ENCODE peak calls at places on chromosomes 11 and 22, in seven cellular contexts. J, A, D, Q, T, C and N are unnamed samples.

GRCh38 chr22:49192180-49192856 is 635.4 kb downstream of the BRD1 start:
- DNase-seq in J (no peak), A (no peak), D (no peak), Q (no peak), T (no peak), C (no peak), N (no peak)

GRCh38 chr11:102614485-102614884 is 10.6 kb downstream of the MMP20 start:
- DNase-seq in J (no peak), A (no peak), D (no peak), Q (no peak), T (no peak), C (no peak), N (peak; percentile 27)

GRCh38 chr11:8674859-8675258 is 7.6 kb downstream of the TRIM66 start:
- DNase-seq in J (no peak), A (no peak), D (no peak), Q (no peak), T (no peak), C (no peak), N (no peak)

GRCh38 chr11:79200398-79201070 is 240.3 kb downstream of the TENM4 start:
- DNase-seq in J (no peak), A (no peak), D (no peak), Q (no peak), T (no peak), C (no peak), N (no peak)

GRCh38 chr11:109993786-109994185 is 99.4 kb upstream of the ZC3H12C start:
- DNase-seq in J (peak; percentile 13), A (no peak), D (no peak), Q (no peak), T (no peak), C (no peak), N (no peak)

GRCh38 chr11:15106201-15106965 is 8.3 kb upstream of the INSC start:
- DNase-seq in J (peak; percentile 91), A (no peak), D (no peak), Q (no peak), T (no peak), C (no peak), N (no peak)

GRCh38 chr22:30969532-30970355 is 679 bp downstream of the TUG1 start:
- DNase-seq in J (peak; percentile 44), A (peak; percentile 64), D (no peak), Q (peak; percentile 27), T (peak; percentile 6), C (no peak), N (peak; percentile 73)

GRCh38 chr11:17734986-17735822 is 623 bp downstream of the KCNC1 start:
- DNase-seq in J (peak; percentile 69), A (peak; percentile 60), D (peak; percentile 40), Q (no peak), T (peak; percentile 56), C (no peak), N (peak; percentile 64)

GRCh38 chr11:33699515-33700424 is 856 bp downstream of the C11orf91 start:
- DNase-seq in J (no peak), A (peak; percentile 84), D (no peak), Q (no peak), T (no peak), C (no peak), N (peak; percentile 97)

GRCh38 chr11:113864410-113864809 is 11.0 kb downstream of the USP28 start:
- DNase-seq in J (no peak), A (no peak), D (no peak), Q (no peak), T (no peak), C (no peak), N (no peak)

GRCh38 chr11:102114032-102114431 is 3.8 kb downstream of the YAP1 start:
- DNase-seq in J (peak; percentile 17), A (no peak), D (no peak), Q (no peak), T (no peak), C (no peak), N (no peak)

GRCh38 chr11:35919244-35919643 is 24.6 kb upstream of the LDLRAD3 start:
- DNase-seq in J (peak; percentile 12), A (no peak), D (no peak), Q (no peak), T (no peak), C (no peak), N (no peak)

GRCh38 chr22:46454910-46455269 is 82.5 kb downstream of the CELSR1 start:
- DNase-seq in J (peak; percentile 10), A (no peak), D (no peak), Q (no peak), T (peak; percentile 40), C (no peak), N (no peak)

GRCh38 chr11:62295504-62295903 is 3.4 kb downstream of the SCGB1D4 start:
- DNase-seq in J (peak; percentile 30), A (no peak), D (peak; percentile 13), Q (no peak), T (no peak), C (no peak), N (peak; percentile 54)

GRCh38 chr11:17734418-17734911 is at the start of gene KCNC1:
- DNase-seq in J (peak; percentile 34), A (peak; percentile 13), D (no peak), Q (no peak), T (peak; percentile 47), C (no peak), N (no peak)

GRCh38 chr11:78171951-78172350 is 16.5 kb downstream of the KCTD21 start:
- DNase-seq in J (no peak), A (no peak), D (no peak), Q (no peak), T (no peak), C (no peak), N (no peak)

GRCh38 chr11:10139081-10139480 is 154.9 kb downstream of the SBF2 start:
- DNase-seq in J (no peak), A (no peak), D (no peak), Q (no peak), T (no peak), C (no peak), N (no peak)

DNA sequence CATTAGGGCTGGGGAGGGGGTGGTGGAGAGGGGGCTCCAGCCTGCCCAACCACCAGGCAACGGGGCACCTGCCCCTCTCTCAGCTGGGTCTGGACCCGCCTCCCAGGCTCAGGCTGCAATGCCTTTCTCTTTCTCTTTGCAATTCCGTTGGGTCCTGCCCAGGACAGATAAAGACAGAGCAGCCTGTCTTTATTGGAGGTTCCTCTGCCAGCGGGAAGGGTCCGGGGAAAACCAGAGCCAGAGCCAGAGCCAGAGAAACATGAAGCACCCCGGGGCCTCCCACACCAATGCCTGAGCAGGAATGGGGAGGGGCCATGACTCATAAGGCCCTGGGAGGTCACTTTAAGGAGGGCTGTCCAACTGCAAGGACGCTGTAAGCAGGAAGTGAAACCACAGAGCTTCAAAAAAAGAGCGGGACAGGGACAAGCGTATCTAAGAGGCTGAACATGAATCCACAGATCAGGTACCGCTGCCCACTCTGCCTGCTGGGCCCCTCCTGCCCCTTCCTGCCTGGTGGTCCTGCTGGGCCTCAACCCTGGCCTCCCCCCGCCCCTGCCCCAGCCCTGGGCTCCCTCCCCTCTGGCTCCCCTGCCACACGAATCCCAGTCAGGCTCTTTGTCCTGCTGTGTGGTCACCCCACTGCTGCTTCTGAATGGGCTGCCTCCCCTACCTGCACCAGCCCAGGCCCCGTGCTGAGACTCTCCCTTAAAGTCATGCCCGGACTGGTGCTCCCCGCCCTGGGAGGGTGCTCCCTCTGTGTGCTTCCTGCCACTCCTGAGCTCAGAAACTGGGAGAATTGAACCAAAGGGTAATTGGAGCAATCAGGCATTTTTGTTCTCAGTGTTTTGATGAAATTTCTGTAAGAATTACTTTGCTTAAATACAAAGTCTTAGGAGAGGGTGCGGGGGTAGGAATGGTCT is at the start of gene APOBEC3B:
- DNase-seq in J (peak; percentile 95), A (peak; percentile 95), D (peak; percentile 88), Q (peak; percentile 85), T (peak; percentile 85), C (peak; percentile 89), N (peak; percentile 96)
- TF ChIP-seq POLR2A in J (peak; percentile 31), A (no peak), D (peak; percentile 68), Q (no peak), T (no peak), C (no peak), N (no peak)

DNA sequence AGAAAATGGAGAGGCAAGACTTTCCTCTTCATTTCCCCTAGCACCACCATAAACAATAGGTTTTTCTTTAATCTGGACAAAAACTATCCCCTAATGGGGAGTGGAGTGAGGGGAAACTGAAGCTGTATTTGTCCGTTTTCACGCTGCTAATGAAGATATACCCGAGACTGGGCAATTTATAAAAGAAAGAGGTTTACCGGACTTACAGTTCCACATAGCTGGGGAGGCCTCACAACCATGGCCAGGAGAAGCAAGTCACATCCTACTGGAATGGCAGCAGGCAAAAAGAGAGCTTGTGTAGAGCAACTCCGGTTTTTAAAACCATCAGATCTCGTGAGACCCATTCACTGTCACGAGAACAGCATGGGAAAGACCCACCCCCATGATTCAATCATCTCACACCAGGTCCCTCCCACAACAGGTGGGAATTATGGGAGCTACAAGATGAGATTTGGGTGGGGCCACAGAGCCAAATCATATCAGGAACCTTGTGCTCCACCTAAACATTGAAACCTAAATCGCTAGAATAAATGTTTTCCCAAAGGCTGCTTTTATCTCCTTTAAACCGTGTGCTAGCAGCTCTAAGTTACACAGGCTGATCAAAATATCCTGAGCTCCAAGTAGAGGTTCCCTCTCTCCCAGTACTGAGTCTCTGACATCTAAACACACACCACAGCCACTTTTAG is 4.3 kb downstream of the UBQLN3 start:
- DNase-seq in J (no peak), A (no peak), D (no peak), Q (no peak), T (no peak), C (no peak), N (no peak)
- TF ChIP-seq POLR2A in J (no peak), A (no peak), D (no peak), Q (no peak), T (no peak), C (no peak), N (no peak)

GRCh38 chr22:42856865-42857704 is at the start of gene ARFGAP3:
- DNase-seq in J (peak; percentile 91), A (peak; percentile 97), D (peak; percentile 94), Q (peak; percentile 91), T (peak; percentile 72), C (peak; percentile 86), N (peak; percentile 91)
- TF ChIP-seq POLR2A in J (peak; percentile 96), A (peak; percentile 74), D (peak; percentile 98), Q (peak; percentile 96), T (peak; percentile 49), C (no peak), N (no peak)

GRCh38 chr11:68295940-68296339 is 16.5 kb upstream of the LRP5 start:
- DNase-seq in J (no peak), A (no peak), D (no peak), Q (no peak), T (no peak), C (no peak), N (no peak)

GRCh38 chr11:68297494-68297811 is 14.9 kb upstream of the LRP5 start:
- DNase-seq in J (no peak), A (no peak), D (no peak), Q (no peak), T (no peak), C (no peak), N (no peak)

GRCh38 chr11:68296344-68297051 is 15.9 kb upstream of the LRP5 start:
- DNase-seq in J (no peak), A (peak; percentile 88), D (no peak), Q (no peak), T (no peak), C (no peak), N (no peak)

GRCh38 chr11:68297812-68298658 is 14.4 kb upstream of the LRP5 start:
- DNase-seq in J (peak; percentile 48), A (peak; percentile 92), D (peak; percentile 53), Q (peak; percentile 60), T (peak; percentile 82), C (peak; percentile 61), N (peak; percentile 83)

DNA sequence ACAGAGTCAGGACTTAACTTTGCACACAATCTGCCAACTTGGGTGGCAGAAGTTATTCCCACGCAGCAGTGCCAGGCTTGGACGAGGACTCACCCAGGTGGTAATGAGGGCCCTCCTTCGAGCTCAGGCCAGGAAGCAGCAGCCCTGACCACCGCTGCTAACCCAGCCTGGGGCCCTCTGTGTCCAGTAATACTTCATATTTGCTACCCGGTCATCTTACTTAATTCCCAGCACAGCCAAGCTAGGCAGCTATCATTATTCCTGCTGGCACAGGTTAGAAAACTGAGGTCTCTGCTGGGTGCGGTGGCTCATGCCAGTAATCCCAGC is 15.4 kb upstream of the LRP5 start:
- DNase-seq in J (no peak), A (no peak), D (no peak), Q (no peak), T (no peak), C (no peak), N (no peak)
- TF ChIP-seq POLR2A in J (no peak), A (no peak), D (no peak), Q (no peak), T (no peak), C (no peak), N (no peak)